ENCODE peak calls at places on chromosomes 16 and 17, in five cellular contexts. One of them, this sample, is unnamed.

GRCh38 chr16:86578056-86578455 is 293 bp upstream of the FOXL1 start:
- DNase-seq in endothelial cell of umbilical vein: peak
- DNase-seq in stomach: no peak
- DNase-seq in spleen: no peak
- DNase-seq in K562: no peak
- DNase-seq in this sample: no peak

GRCh38 chr17:45248132-45248936 is 13.6 kb downstream of the SPATA32 start:
- DNase-seq in endothelial cell of umbilical vein: no peak
- DNase-seq in K562: peak
- DNase-seq in spleen: peak
- DNase-seq in stomach: peak
- DNase-seq in this sample: peak

GRCh38 chr17:50280068-50280467 is 5.8 kb downstream of the TMEM92 start:
- DNase-seq in K562: no peak
- DNase-seq in spleen: no peak
- DNase-seq in endothelial cell of umbilical vein: no peak
- DNase-seq in stomach: no peak
- DNase-seq in this sample: no peak

GRCh38 chr17:27443491-27443890 is 12.8 kb upstream of the KSR1 start:
- DNase-seq in stomach: no peak
- DNase-seq in endothelial cell of umbilical vein: no peak
- DNase-seq in spleen: no peak
- DNase-seq in K562: no peak
- DNase-seq in this sample: no peak

GRCh38 chr17:73697872-73698271 is 53.6 kb upstream of the SDK2 start:
- DNase-seq in K562: no peak
- DNase-seq in endothelial cell of umbilical vein: no peak
- DNase-seq in stomach: no peak
- DNase-seq in spleen: no peak
- DNase-seq in this sample: no peak

GRCh38 chr17:82399601-82400101 is 18.5 kb upstream of the HEXD start:
- DNase-seq in endothelial cell of umbilical vein: no peak
- DNase-seq in spleen: no peak
- DNase-seq in stomach: no peak
- DNase-seq in K562: no peak
- DNase-seq in this sample: no peak

GRCh38 chr16:17346774-17347569 is 123.8 kb downstream of the XYLT1 start:
- DNase-seq in spleen: peak
- DNase-seq in K562: no peak
- DNase-seq in endothelial cell of umbilical vein: no peak
- DNase-seq in stomach: no peak
- DNase-seq in this sample: no peak

GRCh38 chr17:8151641-8152111 is 528 bp downstream of the PER1 start:
- DNase-seq in stomach: peak
- DNase-seq in spleen: peak
- DNase-seq in endothelial cell of umbilical vein: peak
- DNase-seq in K562: no peak
- DNase-seq in this sample: peak

GRCh38 chr17:81514735-81515529 is 2.3 kb upstream of the ACTG1 start:
- DNase-seq in endothelial cell of umbilical vein: peak
- DNase-seq in spleen: peak
- DNase-seq in stomach: peak
- DNase-seq in K562: peak
- DNase-seq in this sample: peak

GRCh38 chr17:66947311-66947710 is 17.2 kb upstream of the CACNG4 start:
- DNase-seq in endothelial cell of umbilical vein: no peak
- DNase-seq in spleen: peak
- DNase-seq in K562: no peak
- DNase-seq in stomach: no peak
- DNase-seq in this sample: no peak

GRCh38 chr16:29995911-29996772 is at the start of gene INO80E:
- DNase-seq in stomach: peak
- DNase-seq in endothelial cell of umbilical vein: peak
- DNase-seq in K562: peak
- DNase-seq in spleen: peak
- DNase-seq in this sample: peak
- TF ChIP-seq POLR2AphosphoS5 in stomach: peak
- TF ChIP-seq POLR2AphosphoS5 in endothelial cell of umbilical vein: peak
- TF ChIP-seq POLR2AphosphoS5 in K562: peak
- TF ChIP-seq POLR2AphosphoS5 in spleen: peak
- TF ChIP-seq POLR2AphosphoS5 in this sample: peak

DNA sequence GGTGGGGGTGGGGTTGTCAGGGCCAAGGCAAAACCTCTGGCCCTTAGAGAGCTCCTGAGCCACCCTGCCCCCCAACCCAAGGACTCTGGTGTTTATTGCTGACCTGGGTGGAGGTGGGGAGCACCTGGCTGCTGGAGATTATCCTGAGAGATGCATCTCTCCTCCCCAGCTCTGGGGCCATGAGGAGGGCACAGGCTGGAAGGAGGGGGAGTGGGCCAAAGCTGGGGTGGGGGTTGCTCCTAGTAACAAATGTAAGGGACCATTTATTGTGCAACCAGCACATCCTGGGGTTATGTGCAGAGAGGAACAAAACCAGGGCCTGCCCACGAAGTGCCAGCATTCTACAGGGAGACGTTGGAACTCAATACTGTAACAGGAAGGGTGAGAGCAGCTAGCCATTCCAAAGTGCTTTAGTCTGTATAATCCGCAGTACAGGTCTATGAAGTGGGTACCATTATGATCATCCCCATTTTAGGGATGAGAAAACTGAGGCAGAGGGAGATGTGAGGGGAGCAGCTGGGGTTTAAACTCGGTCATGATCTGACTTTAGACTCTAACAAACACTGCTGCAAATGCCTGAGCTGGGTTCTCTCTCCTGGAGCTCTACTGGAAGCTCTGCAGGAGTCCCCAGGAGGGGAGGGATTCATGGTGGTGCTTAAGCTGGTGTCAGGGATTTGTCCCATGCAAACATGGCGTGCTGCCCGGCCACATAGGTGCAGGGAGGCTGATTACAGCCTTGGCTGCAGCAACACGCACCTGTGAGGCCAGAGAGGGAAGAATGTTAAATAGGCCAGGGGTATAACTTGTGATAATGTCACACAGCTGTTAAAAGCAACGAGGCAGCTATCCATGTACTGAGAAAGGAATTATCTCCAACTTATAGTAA is 1.3 kb upstream of the RHBDF2 start:
- DNase-seq in endothelial cell of umbilical vein: no peak
- DNase-seq in spleen: no peak
- DNase-seq in stomach: peak
- DNase-seq in K562: no peak
- DNase-seq in this sample: no peak
- H3K27ac ChIP-seq in endothelial cell of umbilical vein: no peak
- H3K27ac ChIP-seq in spleen: peak
- H3K27ac ChIP-seq in stomach: peak
- H3K27ac ChIP-seq in K562: no peak
- H3K27ac ChIP-seq in this sample: no peak

GRCh38 chr16:1512174-1512573 is 19.0 kb downstream of the TELO2 start:
- DNase-seq in K562: no peak
- DNase-seq in endothelial cell of umbilical vein: no peak
- DNase-seq in spleen: no peak
- DNase-seq in stomach: no peak
- DNase-seq in this sample: no peak
- TF ChIP-seq POLR2AphosphoS5 in K562: no peak
- TF ChIP-seq POLR2AphosphoS5 in endothelial cell of umbilical vein: no peak
- TF ChIP-seq POLR2AphosphoS5 in spleen: no peak
- TF ChIP-seq POLR2AphosphoS5 in stomach: no peak
- TF ChIP-seq POLR2AphosphoS5 in this sample: no peak

GRCh38 chr16:54487933-54488332 is 201.3 kb upstream of the IRX3 start:
- DNase-seq in spleen: no peak
- DNase-seq in endothelial cell of umbilical vein: no peak
- DNase-seq in stomach: no peak
- DNase-seq in K562: no peak
- DNase-seq in this sample: no peak

GRCh38 chr16:54484700-54485099 is 198.1 kb upstream of the IRX3 start:
- DNase-seq in spleen: no peak
- DNase-seq in K562: no peak
- DNase-seq in endothelial cell of umbilical vein: no peak
- DNase-seq in stomach: no peak
- DNase-seq in this sample: peak

GRCh38 chr16:54489225-54489781 is 202.7 kb upstream of the IRX3 start:
- DNase-seq in spleen: no peak
- DNase-seq in stomach: peak
- DNase-seq in endothelial cell of umbilical vein: no peak
- DNase-seq in K562: no peak
- DNase-seq in this sample: no peak

GRCh38 chr16:54490089-54490488 is 203.5 kb upstream of the IRX3 start:
- DNase-seq in stomach: no peak
- DNase-seq in endothelial cell of umbilical vein: no peak
- DNase-seq in spleen: no peak
- DNase-seq in K562: no peak
- DNase-seq in this sample: no peak

GRCh38 chr16:54488729-54489128 is 202.1 kb upstream of the IRX3 start:
- DNase-seq in stomach: no peak
- DNase-seq in K562: no peak
- DNase-seq in endothelial cell of umbilical vein: no peak
- DNase-seq in spleen: no peak
- DNase-seq in this sample: no peak
- H3K27ac ChIP-seq in stomach: no peak
- H3K27ac ChIP-seq in K562: no peak
- H3K27ac ChIP-seq in endothelial cell of umbilical vein: no peak
- H3K27ac ChIP-seq in spleen: no peak
- H3K27ac ChIP-seq in this sample: no peak

DNA sequence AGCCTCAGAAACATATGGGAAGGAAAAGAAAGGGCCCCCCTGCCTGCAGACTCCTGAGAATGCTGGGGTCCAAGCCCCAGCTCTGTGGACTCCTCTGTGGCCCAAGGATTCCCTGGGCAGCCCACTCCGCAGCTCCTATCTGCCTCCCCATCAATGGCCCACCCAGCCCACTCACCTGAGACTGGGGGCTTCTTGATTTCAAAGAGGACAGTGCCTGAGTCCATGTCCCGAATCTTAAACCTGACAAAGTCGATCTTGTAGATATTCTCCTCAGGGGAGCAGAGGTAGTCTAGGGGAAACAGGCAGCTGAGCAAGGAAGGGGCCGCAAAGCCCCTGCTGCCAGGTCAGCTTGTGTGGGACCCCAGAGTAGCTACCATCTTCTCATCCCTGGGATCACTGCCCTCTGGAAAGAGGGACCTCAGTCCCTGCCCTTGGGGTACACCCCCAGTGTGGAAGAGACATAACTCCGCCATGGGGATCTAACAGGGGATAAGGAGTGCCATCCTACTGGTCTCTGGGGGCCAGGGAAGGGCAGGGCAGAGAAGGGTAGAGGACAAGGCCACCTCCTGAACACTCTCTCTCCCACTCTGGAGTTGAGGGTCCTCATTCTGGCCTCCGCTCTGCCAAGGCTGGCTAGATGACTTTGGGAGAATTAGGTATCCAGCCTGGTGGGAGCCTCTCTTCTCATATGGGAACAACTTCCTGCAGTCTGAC is 3.9 kb downstream of the UNC119 start:
- DNase-seq in stomach: no peak
- DNase-seq in spleen: peak
- DNase-seq in endothelial cell of umbilical vein: no peak
- DNase-seq in K562: no peak
- DNase-seq in this sample: no peak
- TF ChIP-seq POLR2AphosphoS5 in stomach: no peak
- TF ChIP-seq POLR2AphosphoS5 in spleen: no peak
- TF ChIP-seq POLR2AphosphoS5 in endothelial cell of umbilical vein: no peak
- TF ChIP-seq POLR2AphosphoS5 in K562: no peak
- TF ChIP-seq POLR2AphosphoS5 in this sample: no peak

This sample was measured in breast epithelium.